ENCODE peak calls at places on chromosomes 12 and 14, in seven cellular contexts. One of them, this sample, is unnamed.
A peak's percentile ranks its signal among the peaks of the same experiment; 100 is the strongest.

GRCh38 chr14:55438066-55438683 is 2.2 kb downstream of the TBPL2 start:
- DNase-seq in trophoblast cell: peak; percentile 33
- DNase-seq in mesendoderm: peak; percentile 52
- DNase-seq in neuronal stem cell: peak; percentile 29
- DNase-seq in H9: no peak
- DNase-seq in H1: no peak
- DNase-seq in mesenchymal stem cell: peak; percentile 57
- DNase-seq in this sample: peak; percentile 73

GRCh38 chr12:10362325-10362724 is 27.5 kb downstream of the KLRK1 start:
- DNase-seq in mesenchymal stem cell: no peak
- DNase-seq in H9: no peak
- DNase-seq in mesendoderm: no peak
- DNase-seq in neuronal stem cell: no peak
- DNase-seq in trophoblast cell: no peak
- DNase-seq in H1: no peak
- DNase-seq in this sample: no peak

GRCh38 chr14:67815573-67816235 is 686 bp downstream of the ZFYVE26 start:
- DNase-seq in H1: no peak
- DNase-seq in neuronal stem cell: no peak
- DNase-seq in H9: no peak
- DNase-seq in mesendoderm: peak; percentile 51
- DNase-seq in trophoblast cell: no peak
- DNase-seq in mesenchymal stem cell: peak; percentile 78
- DNase-seq in this sample: peak; percentile 62

GRCh38 chr12:66014818-66015217 is 115.7 kb downstream of the LLPH start:
- DNase-seq in mesenchymal stem cell: peak; percentile 75
- DNase-seq in H9: no peak
- DNase-seq in mesendoderm: no peak
- DNase-seq in neuronal stem cell: no peak
- DNase-seq in trophoblast cell: no peak
- DNase-seq in H1: no peak
- DNase-seq in this sample: peak; percentile 71

GRCh38 chr12:131141483-131141882 is 187.8 kb downstream of the ADGRD1 start:
- DNase-seq in H9: peak; percentile 22
- DNase-seq in neuronal stem cell: no peak
- DNase-seq in mesenchymal stem cell: no peak
- DNase-seq in trophoblast cell: no peak
- DNase-seq in mesendoderm: no peak
- DNase-seq in H1: no peak
- DNase-seq in this sample: no peak

GRCh38 chr12:72281145-72281544 is 9.0 kb downstream of the TRHDE start:
- DNase-seq in mesenchymal stem cell: peak; percentile 60
- DNase-seq in trophoblast cell: no peak
- DNase-seq in H9: no peak
- DNase-seq in neuronal stem cell: no peak
- DNase-seq in H1: no peak
- DNase-seq in mesendoderm: no peak
- DNase-seq in this sample: peak; percentile 86

GRCh38 chr12:482061-482460 is 22.3 kb downstream of the B4GALNT3 start:
- DNase-seq in mesendoderm: no peak
- DNase-seq in neuronal stem cell: no peak
- DNase-seq in trophoblast cell: no peak
- DNase-seq in mesenchymal stem cell: no peak
- DNase-seq in H9: peak; percentile 17
- DNase-seq in H1: no peak
- DNase-seq in this sample: no peak

GRCh38 chr14:86057018-86057667 is 527.2 kb downstream of the FLRT2 start:
- DNase-seq in H9: no peak
- DNase-seq in mesendoderm: peak; percentile 44
- DNase-seq in neuronal stem cell: no peak
- DNase-seq in mesenchymal stem cell: peak; percentile 31
- DNase-seq in trophoblast cell: no peak
- DNase-seq in H1: no peak
- DNase-seq in this sample: peak; percentile 39

GRCh38 chr12:68865399-68866154 is 57.6 kb downstream of the MDM2 start:
- DNase-seq in H1: no peak
- DNase-seq in trophoblast cell: no peak
- DNase-seq in mesenchymal stem cell: no peak
- DNase-seq in mesendoderm: no peak
- DNase-seq in H9: no peak
- DNase-seq in neuronal stem cell: no peak
- DNase-seq in this sample: no peak

GRCh38 chr12:124493809-124494750 is 73.3 kb downstream of the NCOR2 start:
- DNase-seq in H1: no peak
- DNase-seq in mesendoderm: no peak
- DNase-seq in H9: no peak
- DNase-seq in trophoblast cell: no peak
- DNase-seq in neuronal stem cell: no peak
- DNase-seq in mesenchymal stem cell: no peak
- DNase-seq in this sample: no peak

GRCh38 chr12:94570161-94570560 is 80.2 kb downstream of the TMCC3 start:
- DNase-seq in mesendoderm: no peak
- DNase-seq in neuronal stem cell: no peak
- DNase-seq in H1: no peak
- DNase-seq in H9: no peak
- DNase-seq in mesenchymal stem cell: no peak
- DNase-seq in trophoblast cell: no peak
- DNase-seq in this sample: peak; percentile 28

GRCh38 chr14:79809849-79810612 is 401.3 kb downstream of the DIO2 start:
- DNase-seq in H1: no peak
- DNase-seq in trophoblast cell: no peak
- DNase-seq in mesendoderm: peak; percentile 57
- DNase-seq in H9: no peak
- DNase-seq in neuronal stem cell: peak; percentile 8
- DNase-seq in mesenchymal stem cell: peak; percentile 33
- DNase-seq in this sample: peak; percentile 41

GRCh38 chr14:36647827-36648753 is 13.6 kb upstream of the PAX9 start:
- DNase-seq in trophoblast cell: no peak
- DNase-seq in H9: peak; percentile 83
- DNase-seq in H1: no peak
- DNase-seq in mesendoderm: peak; percentile 91
- DNase-seq in neuronal stem cell: no peak
- DNase-seq in mesenchymal stem cell: peak; percentile 58
- DNase-seq in this sample: peak; percentile 30

GRCh38 chr12:80374615-80375014 is 69.4 kb upstream of the PTPRQ start:
- DNase-seq in H1: no peak
- DNase-seq in H9: no peak
- DNase-seq in trophoblast cell: no peak
- DNase-seq in mesenchymal stem cell: no peak
- DNase-seq in mesendoderm: no peak
- DNase-seq in neuronal stem cell: no peak
- DNase-seq in this sample: no peak

GRCh38 chr14:30272848-30273563 is 286.0 kb upstream of the G2E3 start:
- DNase-seq in mesendoderm: peak; percentile 51
- DNase-seq in neuronal stem cell: peak; percentile 14
- DNase-seq in mesenchymal stem cell: no peak
- DNase-seq in H9: no peak
- DNase-seq in H1: no peak
- DNase-seq in trophoblast cell: no peak
- DNase-seq in this sample: no peak
- H4K8ac ChIP-seq in mesendoderm: no peak overlapping the region
- H4K8ac ChIP-seq in neuronal stem cell: no peak overlapping the region
- H4K8ac ChIP-seq in mesenchymal stem cell: no peak overlapping the region
- H4K8ac ChIP-seq in H9: no peak overlapping the region
- H4K8ac ChIP-seq in H1: no peak overlapping the region
- H4K8ac ChIP-seq in trophoblast cell: no peak overlapping the region
- H4K8ac ChIP-seq in this sample: no peak overlapping the region

GRCh38 chr12:14868916-14869315 is 16.7 kb downstream of the MGP start:
- DNase-seq in mesenchymal stem cell: no peak
- DNase-seq in H9: no peak
- DNase-seq in neuronal stem cell: no peak
- DNase-seq in H1: no peak
- DNase-seq in mesendoderm: no peak
- DNase-seq in trophoblast cell: no peak
- DNase-seq in this sample: peak; percentile 6
- H4K8ac ChIP-seq in mesenchymal stem cell: no peak overlapping the region
- H4K8ac ChIP-seq in H9: no peak overlapping the region
- H4K8ac ChIP-seq in neuronal stem cell: no peak overlapping the region
- H4K8ac ChIP-seq in H1: no peak overlapping the region
- H4K8ac ChIP-seq in mesendoderm: no peak overlapping the region
- H4K8ac ChIP-seq in trophoblast cell: no peak overlapping the region
- H4K8ac ChIP-seq in this sample: no peak overlapping the region

GRCh38 chr12:33795536-33795935 is 226.8 kb upstream of the ALG10 start:
- DNase-seq in neuronal stem cell: no peak
- DNase-seq in mesendoderm: no peak
- DNase-seq in trophoblast cell: no peak
- DNase-seq in mesenchymal stem cell: no peak
- DNase-seq in H9: no peak
- DNase-seq in H1: no peak
- DNase-seq in this sample: no peak
- H4K8ac ChIP-seq in neuronal stem cell: no peak overlapping the region
- H4K8ac ChIP-seq in mesendoderm: no peak overlapping the region
- H4K8ac ChIP-seq in trophoblast cell: no peak overlapping the region
- H4K8ac ChIP-seq in mesenchymal stem cell: no peak overlapping the region
- H4K8ac ChIP-seq in H9: no peak overlapping the region
- H4K8ac ChIP-seq in H1: no peak overlapping the region
- H4K8ac ChIP-seq in this sample: no peak overlapping the region

GRCh38 chr14:61252354-61253063 is 28.6 kb downstream of the TMEM30B start:
- DNase-seq in mesendoderm: peak; percentile 91
- DNase-seq in H1: peak; percentile 65
- DNase-seq in mesenchymal stem cell: peak; percentile 92
- DNase-seq in neuronal stem cell: peak; percentile 76
- DNase-seq in trophoblast cell: peak; percentile 78
- DNase-seq in H9: peak; percentile 81
- DNase-seq in this sample: peak; percentile 99
- H4K8ac ChIP-seq in mesendoderm: no peak overlapping the region
- H4K8ac ChIP-seq in H1: no peak overlapping the region
- H4K8ac ChIP-seq in mesenchymal stem cell: peak overlapping the region; percentile 66
- H4K8ac ChIP-seq in neuronal stem cell: no peak overlapping the region
- H4K8ac ChIP-seq in trophoblast cell: no peak overlapping the region
- H4K8ac ChIP-seq in H9: no peak overlapping the region
- H4K8ac ChIP-seq in this sample: peak overlapping the region; percentile 89

GRCh38 chr14:22598099-22598895 is at the start of gene ABHD4:
- DNase-seq in mesenchymal stem cell: peak; percentile 75
- DNase-seq in neuronal stem cell: peak; percentile 73
- DNase-seq in H9: peak; percentile 84
- DNase-seq in H1: no peak
- DNase-seq in trophoblast cell: peak; percentile 24
- DNase-seq in mesendoderm: peak; percentile 83
- DNase-seq in this sample: peak; percentile 42
- H4K8ac ChIP-seq in mesenchymal stem cell: peak within 1 kb of the TSS; percentile 43
- H4K8ac ChIP-seq in neuronal stem cell: no peak within 1 kb of the TSS
- H4K8ac ChIP-seq in H9: no peak within 1 kb of the TSS
- H4K8ac ChIP-seq in H1: peak within 1 kb of the TSS; percentile 91
- H4K8ac ChIP-seq in trophoblast cell: peak within 1 kb of the TSS; percentile 71
- H4K8ac ChIP-seq in mesendoderm: no peak within 1 kb of the TSS
- H4K8ac ChIP-seq in this sample: peak within 1 kb of the TSS; percentile 61

DNA sequence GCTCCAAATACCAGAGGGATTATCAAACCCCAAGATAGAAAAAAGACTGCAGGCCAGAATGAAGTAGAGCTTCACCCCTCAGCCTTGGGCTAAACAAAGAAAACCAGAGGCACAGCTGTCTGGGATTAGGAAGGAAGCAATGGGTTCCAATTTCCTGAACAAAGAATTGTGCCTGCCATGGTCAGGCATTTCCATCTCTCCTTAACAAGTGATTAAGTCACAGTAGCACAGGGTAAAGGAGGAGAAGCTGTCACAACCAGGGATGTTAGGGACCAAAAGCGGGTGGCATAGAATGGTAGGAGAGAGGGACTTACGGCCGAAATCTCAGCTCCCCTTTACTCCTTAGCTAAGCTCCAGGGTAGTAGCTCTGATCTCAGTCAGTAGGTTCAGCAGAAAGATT is 33.9 kb downstream of the SPTLC2 start:
- DNase-seq in mesendoderm: no peak
- DNase-seq in H9: no peak
- DNase-seq in neuronal stem cell: peak; percentile 53
- DNase-seq in H1: no peak
- DNase-seq in mesenchymal stem cell: peak; percentile 31
- DNase-seq in trophoblast cell: no peak
- DNase-seq in this sample: peak; percentile 61
- H4K8ac ChIP-seq in mesendoderm: no peak overlapping the region
- H4K8ac ChIP-seq in H9: no peak overlapping the region
- H4K8ac ChIP-seq in neuronal stem cell: no peak overlapping the region
- H4K8ac ChIP-seq in H1: no peak overlapping the region
- H4K8ac ChIP-seq in mesenchymal stem cell: peak overlapping the region; percentile 35
- H4K8ac ChIP-seq in trophoblast cell: no peak overlapping the region
- H4K8ac ChIP-seq in this sample: peak overlapping the region; percentile 53

DNA sequence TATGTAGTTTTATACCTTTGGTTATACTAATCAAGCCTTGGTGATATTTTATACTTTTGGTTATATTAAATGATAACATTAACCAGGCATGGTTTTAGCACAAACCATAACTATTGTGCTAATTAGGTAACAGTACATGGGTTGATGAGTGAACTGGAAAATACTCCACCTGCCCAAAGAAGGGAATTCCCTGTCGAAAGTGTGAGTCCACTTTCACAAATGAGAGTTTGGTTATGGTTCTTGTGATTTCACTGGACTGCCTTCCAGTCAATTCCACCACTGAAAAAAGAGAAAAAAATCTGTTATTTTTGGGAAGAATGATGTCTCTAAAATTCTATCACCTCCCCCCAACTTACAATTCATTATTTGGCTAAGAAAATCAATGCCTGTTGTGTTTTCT is 9.7 kb downstream of the A2M start:
- DNase-seq in trophoblast cell: no peak
- DNase-seq in neuronal stem cell: no peak
- DNase-seq in mesenchymal stem cell: no peak
- DNase-seq in H9: no peak
- DNase-seq in mesendoderm: no peak
- DNase-seq in H1: no peak
- DNase-seq in this sample: no peak
- H4K8ac ChIP-seq in trophoblast cell: no peak overlapping the region
- H4K8ac ChIP-seq in neuronal stem cell: no peak overlapping the region
- H4K8ac ChIP-seq in mesenchymal stem cell: no peak overlapping the region
- H4K8ac ChIP-seq in H9: no peak overlapping the region
- H4K8ac ChIP-seq in mesendoderm: no peak overlapping the region
- H4K8ac ChIP-seq in H1: no peak overlapping the region
- H4K8ac ChIP-seq in this sample: no peak overlapping the region

GRCh38 chr12:92400006-92400405 is 254.4 kb upstream of the BTG1 start:
- DNase-seq in H1: no peak
- DNase-seq in mesendoderm: no peak
- DNase-seq in mesenchymal stem cell: no peak
- DNase-seq in H9: no peak
- DNase-seq in trophoblast cell: no peak
- DNase-seq in neuronal stem cell: no peak
- DNase-seq in this sample: no peak
- H4K8ac ChIP-seq in H1: no peak overlapping the region
- H4K8ac ChIP-seq in mesendoderm: no peak overlapping the region
- H4K8ac ChIP-seq in mesenchymal stem cell: no peak overlapping the region
- H4K8ac ChIP-seq in H9: no peak overlapping the region
- H4K8ac ChIP-seq in trophoblast cell: no peak overlapping the region
- H4K8ac ChIP-seq in neuronal stem cell: no peak overlapping the region
- H4K8ac ChIP-seq in this sample: no peak overlapping the region